ENCODE peak calls at places on chromosomes 16 and 17, in ten cellular contexts. One of them, this sample, is unnamed.

GRCh38 chr16:66427036-66427446 is at the start of gene BEAN1:
- DNase-seq in T follicular helper cell: no peak
- DNase-seq in EL: peak; percentile 21
- DNase-seq in CD8-positive, alpha-beta T cell: no peak
- DNase-seq in hepatic stellate cell: peak; percentile 60
- DNase-seq in RCC 7860: no peak
- DNase-seq in AG09309: no peak
- DNase-seq in endodermal cell: no peak
- DNase-seq in GM10248: no peak
- DNase-seq in mesothelial cell of epicardium: no peak
- DNase-seq in this sample: no peak

GRCh38 chr17:14019186-14019956 is 49.9 kb upstream of the COX10 start:
- DNase-seq in T follicular helper cell: no peak
- DNase-seq in EL: peak; percentile 50
- DNase-seq in CD8-positive, alpha-beta T cell: no peak
- DNase-seq in hepatic stellate cell: no peak
- DNase-seq in RCC 7860: no peak
- DNase-seq in AG09309: no peak
- DNase-seq in endodermal cell: no peak
- DNase-seq in GM10248: no peak
- DNase-seq in mesothelial cell of epicardium: no peak
- DNase-seq in this sample: no peak

GRCh38 chr17:80898706-80899105 is 92.9 kb upstream of the CHMP6 start:
- DNase-seq in T follicular helper cell: no peak
- DNase-seq in EL: no peak
- DNase-seq in CD8-positive, alpha-beta T cell: no peak
- DNase-seq in hepatic stellate cell: no peak
- DNase-seq in RCC 7860: no peak
- DNase-seq in AG09309: no peak
- DNase-seq in endodermal cell: no peak
- DNase-seq in GM10248: no peak
- DNase-seq in mesothelial cell of epicardium: no peak
- DNase-seq in this sample: no peak

GRCh38 chr17:6496116-6496481 is 51.8 kb downstream of the PIMREG start:
- DNase-seq in T follicular helper cell: no peak
- DNase-seq in EL: no peak
- DNase-seq in CD8-positive, alpha-beta T cell: no peak
- DNase-seq in hepatic stellate cell: no peak
- DNase-seq in RCC 7860: no peak
- DNase-seq in AG09309: no peak
- DNase-seq in endodermal cell: peak; percentile 97
- DNase-seq in GM10248: peak; percentile 50
- DNase-seq in mesothelial cell of epicardium: no peak
- DNase-seq in this sample: peak; percentile 98

GRCh38 chr17:68097161-68097805 is 61.7 kb downstream of the KPNA2 start:
- DNase-seq in T follicular helper cell: no peak
- DNase-seq in EL: no peak
- DNase-seq in CD8-positive, alpha-beta T cell: no peak
- DNase-seq in hepatic stellate cell: no peak
- DNase-seq in RCC 7860: no peak
- DNase-seq in AG09309: no peak
- DNase-seq in endodermal cell: peak; percentile 35
- DNase-seq in GM10248: no peak
- DNase-seq in mesothelial cell of epicardium: no peak
- DNase-seq in this sample: no peak

GRCh38 chr17:65278050-65278819 is 141.1 kb downstream of the RGS9 start:
- DNase-seq in T follicular helper cell: peak; percentile 6
- DNase-seq in EL: peak; percentile 76
- DNase-seq in CD8-positive, alpha-beta T cell: peak; percentile 19
- DNase-seq in hepatic stellate cell: peak; percentile 84
- DNase-seq in RCC 7860: peak; percentile 26
- DNase-seq in AG09309: no peak
- DNase-seq in endodermal cell: peak; percentile 96
- DNase-seq in GM10248: peak; percentile 30
- DNase-seq in mesothelial cell of epicardium: peak; percentile 51
- DNase-seq in this sample: peak; percentile 90

GRCh38 chr17:1206016-1206787 is 26.4 kb upstream of the ABR start:
- DNase-seq in T follicular helper cell: no peak
- DNase-seq in EL: no peak
- DNase-seq in CD8-positive, alpha-beta T cell: no peak
- DNase-seq in hepatic stellate cell: no peak
- DNase-seq in RCC 7860: no peak
- DNase-seq in AG09309: no peak
- DNase-seq in endodermal cell: no peak
- DNase-seq in GM10248: no peak
- DNase-seq in mesothelial cell of epicardium: no peak
- DNase-seq in this sample: no peak

GRCh38 chr17:2094891-2095535 is 40.1 kb downstream of the HIC1 start:
- DNase-seq in T follicular helper cell: no peak
- DNase-seq in EL: no peak
- DNase-seq in CD8-positive, alpha-beta T cell: no peak
- DNase-seq in hepatic stellate cell: peak; percentile 68
- DNase-seq in RCC 7860: no peak
- DNase-seq in AG09309: no peak
- DNase-seq in endodermal cell: peak; percentile 80
- DNase-seq in GM10248: peak; percentile 43
- DNase-seq in mesothelial cell of epicardium: no peak
- DNase-seq in this sample: peak; percentile 50

GRCh38 chr17:70168044-70168978 is 1.0 kb upstream of the KCNJ2 start:
- DNase-seq in T follicular helper cell: no peak
- DNase-seq in EL: peak; percentile 59
- DNase-seq in CD8-positive, alpha-beta T cell: no peak
- DNase-seq in hepatic stellate cell: peak; percentile 43
- DNase-seq in RCC 7860: peak; percentile 25
- DNase-seq in AG09309: peak; percentile 21
- DNase-seq in endodermal cell: peak; percentile 92
- DNase-seq in GM10248: peak; percentile 46
- DNase-seq in mesothelial cell of epicardium: peak; percentile 34
- DNase-seq in this sample: peak; percentile 84

GRCh38 chr17:62965149-62965648 is 836 bp upstream of the TANC2 start:
- DNase-seq in T follicular helper cell: peak; percentile 3
- DNase-seq in EL: no peak
- DNase-seq in CD8-positive, alpha-beta T cell: peak; percentile 77
- DNase-seq in hepatic stellate cell: no peak
- DNase-seq in RCC 7860: no peak
- DNase-seq in AG09309: no peak
- DNase-seq in endodermal cell: no peak
- DNase-seq in GM10248: no peak
- DNase-seq in mesothelial cell of epicardium: no peak
- DNase-seq in this sample: no peak

GRCh38 chr17:77460514-77461046 is 319.8 kb downstream of the SEC14L1 start:
- DNase-seq in T follicular helper cell: no peak
- DNase-seq in EL: no peak
- DNase-seq in CD8-positive, alpha-beta T cell: no peak
- DNase-seq in hepatic stellate cell: no peak
- DNase-seq in RCC 7860: no peak
- DNase-seq in AG09309: no peak
- DNase-seq in endodermal cell: no peak
- DNase-seq in GM10248: no peak
- DNase-seq in mesothelial cell of epicardium: no peak
- DNase-seq in this sample: no peak

GRCh38 chr16:53558665-53559064 is 55.7 kb upstream of the AKTIP start:
- DNase-seq in T follicular helper cell: no peak
- DNase-seq in EL: no peak
- DNase-seq in CD8-positive, alpha-beta T cell: no peak
- DNase-seq in hepatic stellate cell: no peak
- DNase-seq in RCC 7860: no peak
- DNase-seq in AG09309: no peak
- DNase-seq in endodermal cell: no peak
- DNase-seq in GM10248: no peak
- DNase-seq in mesothelial cell of epicardium: no peak
- DNase-seq in this sample: no peak

GRCh38 chr17:38815576-38816193 is 9.4 kb downstream of the CWC25 start:
- DNase-seq in T follicular helper cell: no peak
- DNase-seq in EL: peak; percentile 72
- DNase-seq in CD8-positive, alpha-beta T cell: peak; percentile 21
- DNase-seq in hepatic stellate cell: peak; percentile 58
- DNase-seq in RCC 7860: peak; percentile 83
- DNase-seq in AG09309: peak; percentile 56
- DNase-seq in endodermal cell: no peak
- DNase-seq in GM10248: no peak
- DNase-seq in mesothelial cell of epicardium: no peak
- DNase-seq in this sample: no peak

GRCh38 chr16:46787909-46788308 is 39.8 kb upstream of the MYLK3 start:
- DNase-seq in T follicular helper cell: no peak
- DNase-seq in EL: no peak
- DNase-seq in CD8-positive, alpha-beta T cell: no peak
- DNase-seq in hepatic stellate cell: no peak
- DNase-seq in RCC 7860: no peak
- DNase-seq in AG09309: no peak
- DNase-seq in endodermal cell: no peak
- DNase-seq in GM10248: peak; percentile 59
- DNase-seq in mesothelial cell of epicardium: no peak
- DNase-seq in this sample: no peak

GRCh38 chr17:69672924-69673323 is 258.4 kb downstream of the MAP2K6 start:
- DNase-seq in T follicular helper cell: no peak
- DNase-seq in EL: peak; percentile 87
- DNase-seq in CD8-positive, alpha-beta T cell: no peak
- DNase-seq in hepatic stellate cell: peak; percentile 29
- DNase-seq in RCC 7860: peak; percentile 57
- DNase-seq in AG09309: peak; percentile 29
- DNase-seq in endodermal cell: no peak
- DNase-seq in GM10248: no peak
- DNase-seq in mesothelial cell of epicardium: no peak
- DNase-seq in this sample: no peak

GRCh38 chr16:77234611-77235010 is 35.4 kb downstream of the SYCE1L start:
- DNase-seq in T follicular helper cell: no peak
- DNase-seq in EL: no peak
- DNase-seq in CD8-positive, alpha-beta T cell: no peak
- DNase-seq in hepatic stellate cell: no peak
- DNase-seq in RCC 7860: no peak
- DNase-seq in AG09309: no peak
- DNase-seq in endodermal cell: peak; percentile 78
- DNase-seq in GM10248: no peak
- DNase-seq in mesothelial cell of epicardium: no peak
- DNase-seq in this sample: peak; percentile 68